ENCODE peak calls at places on chromosomes 13 and 19, in seven cellular contexts. P, K, X, A, S, H and U are unnamed samples.

GRCh38 chr19:32779082-32779481 is 59.5 kb downstream of the TDRD12 start:
- DNase-seq in X (no peak), A (no peak), S (no peak), P (no peak), K (no peak), H (no peak), U (no peak)

GRCh38 chr13:19810996-19811881 is 28.5 kb upstream of the PSPC1 start:
- DNase-seq in S (no peak), P (no peak), H (no peak), A (no peak), K (no peak), X (no peak), U (no peak)

GRCh38 chr19:49849433-49850220 is 1.3 kb upstream of the PTOV1 start:
- DNase-seq in A (no peak), P (no peak), K (no peak), X (no peak), H (no peak), S (no peak), U (no peak)

GRCh38 chr13:110418944-110419343 is 111.9 kb downstream of the COL4A2 start:
- DNase-seq in S (no peak), K (no peak), X (no peak), A (no peak), H (no peak), P (no peak), U (no peak)

GRCh38 chr19:33156354-33156753 is 24.4 kb downstream of the WDR88 start:
- DNase-seq in K (no peak), H (no peak), S (no peak), P (no peak), X (no peak), A (no peak), U (peak; percentile 16)

GRCh38 chr13:47611664-47612288 is 389.3 kb downstream of the SUCLA2 start:
- DNase-seq in A (no peak), S (no peak), K (no peak), X (no peak), P (no peak), H (no peak), U (peak; percentile 40)

GRCh38 chr13:39874331-39875055 is 219.0 kb downstream of the COG6 start:
- DNase-seq in A (no peak), P (no peak), K (no peak), S (no peak), H (no peak), X (no peak), U (no peak)

GRCh38 chr19:8678244-8678807 is 20.3 kb downstream of the ACTL9 start:
- DNase-seq in X (no peak), H (no peak), A (no peak), S (no peak), K (no peak), P (no peak), U (no peak)